ENCODE peak calls at places on chromosomes 3 and 15, in seven cellular contexts. One of them, this sample, is unnamed.

GRCh38 chr15:80693682-80694623 is 1.2 kb upstream of the ABHD17C start:
- DNase-seq in kidney: no peak
- DNase-seq in AG10803: no peak
- DNase-seq in upper lobe of left lung: no peak
- DNase-seq in sigmoid colon: no peak
- DNase-seq in lower lobe of right lung: no peak
- DNase-seq in cardiac fibroblast: no peak
- DNase-seq in this sample: peak

GRCh38 chr3:141367038-141367730 is 1.1 kb upstream of the ZBTB38 start:
- DNase-seq in kidney: no peak
- DNase-seq in AG10803: peak
- DNase-seq in upper lobe of left lung: no peak
- DNase-seq in sigmoid colon: peak
- DNase-seq in lower lobe of right lung: no peak
- DNase-seq in cardiac fibroblast: peak
- DNase-seq in this sample: peak

GRCh38 chr3:42298259-42298658 is 32.3 kb upstream of the CCK start:
- DNase-seq in kidney: no peak
- DNase-seq in AG10803: no peak
- DNase-seq in upper lobe of left lung: no peak
- DNase-seq in sigmoid colon: no peak
- DNase-seq in lower lobe of right lung: no peak
- DNase-seq in cardiac fibroblast: no peak
- DNase-seq in this sample: no peak

GRCh38 chr15:59594493-59594942 is 17.1 kb upstream of the GCNT3 start:
- DNase-seq in kidney: no peak
- DNase-seq in AG10803: peak
- DNase-seq in upper lobe of left lung: peak
- DNase-seq in sigmoid colon: no peak
- DNase-seq in lower lobe of right lung: no peak
- DNase-seq in cardiac fibroblast: peak
- DNase-seq in this sample: peak

GRCh38 chr15:69081310-69082004 is 67.0 kb downstream of the NOX5 start:
- DNase-seq in kidney: peak
- DNase-seq in AG10803: peak
- DNase-seq in upper lobe of left lung: no peak
- DNase-seq in sigmoid colon: peak
- DNase-seq in lower lobe of right lung: no peak
- DNase-seq in cardiac fibroblast: peak
- DNase-seq in this sample: peak

GRCh38 chr15:71230303-71230702 is 115.0 kb downstream of the THSD4 start:
- DNase-seq in kidney: no peak
- DNase-seq in AG10803: no peak
- DNase-seq in upper lobe of left lung: no peak
- DNase-seq in sigmoid colon: no peak
- DNase-seq in lower lobe of right lung: no peak
- DNase-seq in cardiac fibroblast: no peak
- DNase-seq in this sample: no peak

GRCh38 chr3:189142527-189142926 is 29.2 kb upstream of the TPRG1 start:
- DNase-seq in kidney: no peak
- DNase-seq in AG10803: no peak
- DNase-seq in upper lobe of left lung: no peak
- DNase-seq in sigmoid colon: no peak
- DNase-seq in lower lobe of right lung: no peak
- DNase-seq in cardiac fibroblast: no peak
- DNase-seq in this sample: no peak

GRCh38 chr15:54388746-54389145 is 410.5 kb downstream of the UNC13C start:
- DNase-seq in kidney: no peak
- DNase-seq in AG10803: no peak
- DNase-seq in upper lobe of left lung: no peak
- DNase-seq in sigmoid colon: no peak
- DNase-seq in lower lobe of right lung: no peak
- DNase-seq in cardiac fibroblast: no peak
- DNase-seq in this sample: no peak

GRCh38 chr3:42256135-42256819 is 9.7 kb downstream of the CCK start:
- DNase-seq in kidney: no peak
- DNase-seq in AG10803: peak
- DNase-seq in upper lobe of left lung: no peak
- DNase-seq in sigmoid colon: no peak
- DNase-seq in lower lobe of right lung: no peak
- DNase-seq in cardiac fibroblast: no peak
- DNase-seq in this sample: peak

GRCh38 chr3:81242871-81243270 is 518.6 kb downstream of the GBE1 start:
- DNase-seq in kidney: no peak
- DNase-seq in AG10803: peak
- DNase-seq in upper lobe of left lung: no peak
- DNase-seq in sigmoid colon: no peak
- DNase-seq in lower lobe of right lung: no peak
- DNase-seq in cardiac fibroblast: peak
- DNase-seq in this sample: peak

DNA sequence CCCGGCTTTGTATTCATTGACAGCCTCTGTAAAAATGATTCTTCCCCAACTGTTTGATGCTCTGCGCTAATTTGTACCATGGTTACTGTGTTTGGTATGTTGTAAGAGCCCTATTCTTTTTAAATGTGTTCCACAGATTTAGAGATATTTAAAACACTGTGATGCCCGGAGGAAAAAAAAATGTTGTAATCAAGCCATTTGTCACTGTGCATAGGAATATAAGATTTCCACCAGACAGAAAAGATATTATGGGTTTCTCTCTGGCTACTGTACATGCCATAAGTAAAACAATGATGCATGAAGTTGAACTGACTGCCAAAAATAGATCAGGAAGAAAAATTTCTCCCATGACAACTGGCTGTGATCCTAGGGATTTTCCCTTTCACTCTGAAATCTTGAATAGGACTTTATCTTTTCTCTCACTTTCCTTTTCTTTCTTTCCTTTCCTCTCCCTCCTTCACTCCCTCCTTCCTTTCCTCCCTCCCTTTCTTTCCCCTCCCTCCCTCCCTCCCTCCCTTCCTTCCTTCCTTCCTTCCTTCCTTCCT is 254.7 kb upstream of the TBL1XR1 start:
- DNase-seq in kidney: no peak
- DNase-seq in AG10803: peak
- DNase-seq in upper lobe of left lung: no peak
- DNase-seq in sigmoid colon: no peak
- DNase-seq in lower lobe of right lung: no peak
- DNase-seq in cardiac fibroblast: peak
- DNase-seq in this sample: peak
- TF ChIP-seq CTCF in kidney: no peak
- TF ChIP-seq CTCF in AG10803: no peak
- TF ChIP-seq CTCF in upper lobe of left lung: no peak
- TF ChIP-seq CTCF in sigmoid colon: no peak
- TF ChIP-seq CTCF in lower lobe of right lung: no peak
- TF ChIP-seq CTCF in cardiac fibroblast: no peak
- TF ChIP-seq CTCF in this sample: no peak

GRCh38 chr15:74270854-74271520 is 34.9 kb downstream of the CCDC33 start:
- DNase-seq in kidney: peak
- DNase-seq in AG10803: no peak
- DNase-seq in upper lobe of left lung: no peak
- DNase-seq in sigmoid colon: no peak
- DNase-seq in lower lobe of right lung: no peak
- DNase-seq in cardiac fibroblast: no peak
- DNase-seq in this sample: no peak
- H3K4me3 ChIP-seq in kidney: no peak
- H3K4me3 ChIP-seq in AG10803: no peak
- H3K4me3 ChIP-seq in upper lobe of left lung: no peak
- H3K4me3 ChIP-seq in sigmoid colon: no peak
- H3K4me3 ChIP-seq in lower lobe of right lung: no peak
- H3K4me3 ChIP-seq in cardiac fibroblast: no peak
- H3K4me3 ChIP-seq in this sample: no peak

GRCh38 chr3:13507791-13508339 is 27.8 kb downstream of the HDAC11 start:
- DNase-seq in kidney: peak
- DNase-seq in AG10803: peak
- DNase-seq in upper lobe of left lung: no peak
- DNase-seq in sigmoid colon: no peak
- DNase-seq in lower lobe of right lung: peak
- DNase-seq in cardiac fibroblast: peak
- DNase-seq in this sample: no peak

GRCh38 chr3:13506680-13507079 is 26.6 kb downstream of the HDAC11 start:
- DNase-seq in kidney: peak
- DNase-seq in AG10803: no peak
- DNase-seq in upper lobe of left lung: no peak
- DNase-seq in sigmoid colon: no peak
- DNase-seq in lower lobe of right lung: peak
- DNase-seq in cardiac fibroblast: no peak
- DNase-seq in this sample: no peak

GRCh38 chr3:13508496-13508895 is 28.4 kb downstream of the HDAC11 start:
- DNase-seq in kidney: peak
- DNase-seq in AG10803: no peak
- DNase-seq in upper lobe of left lung: no peak
- DNase-seq in sigmoid colon: no peak
- DNase-seq in lower lobe of right lung: peak
- DNase-seq in cardiac fibroblast: no peak
- DNase-seq in this sample: no peak

GRCh38 chr3:13506239-13506638 is 26.1 kb downstream of the HDAC11 start:
- DNase-seq in kidney: no peak
- DNase-seq in AG10803: no peak
- DNase-seq in upper lobe of left lung: no peak
- DNase-seq in sigmoid colon: no peak
- DNase-seq in lower lobe of right lung: no peak
- DNase-seq in cardiac fibroblast: no peak
- DNase-seq in this sample: no peak

DNA sequence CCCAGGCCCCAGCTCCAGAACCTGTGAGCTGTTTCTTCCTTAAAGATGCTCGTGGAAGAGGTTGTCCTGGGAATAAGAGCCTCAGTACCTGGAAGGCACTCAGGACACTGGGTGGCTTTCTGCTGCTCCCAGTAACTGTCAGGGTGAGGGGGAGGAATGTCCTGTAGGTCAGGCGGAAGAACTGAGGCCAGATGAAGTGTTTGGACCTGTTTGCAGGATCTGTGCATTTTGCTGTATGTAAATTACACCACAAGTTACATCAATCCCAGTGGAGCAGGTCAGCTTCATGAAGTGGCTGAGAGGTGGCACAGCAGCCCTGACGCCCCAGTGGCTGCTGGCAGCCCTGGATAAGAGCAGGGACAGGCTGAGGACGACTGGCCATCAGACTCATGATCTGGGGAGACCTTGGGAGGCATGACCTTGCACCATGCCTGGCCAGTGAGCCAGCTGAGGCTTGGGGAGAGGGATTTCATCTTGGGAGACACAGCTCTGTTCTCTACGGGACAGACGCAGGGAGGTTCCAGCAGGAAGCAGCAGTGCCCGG is 27.2 kb downstream of the HDAC11 start:
- DNase-seq in kidney: no peak
- DNase-seq in AG10803: no peak
- DNase-seq in upper lobe of left lung: no peak
- DNase-seq in sigmoid colon: no peak
- DNase-seq in lower lobe of right lung: no peak
- DNase-seq in cardiac fibroblast: no peak
- DNase-seq in this sample: no peak
- TF ChIP-seq CTCF in kidney: no peak
- TF ChIP-seq CTCF in AG10803: no peak
- TF ChIP-seq CTCF in upper lobe of left lung: no peak
- TF ChIP-seq CTCF in sigmoid colon: no peak
- TF ChIP-seq CTCF in lower lobe of right lung: no peak
- TF ChIP-seq CTCF in cardiac fibroblast: no peak
- TF ChIP-seq CTCF in this sample: no peak

GRCh38 chr3:101852983-101853382 is 3.7 kb downstream of the NFKBIZ start:
- DNase-seq in kidney: no peak
- DNase-seq in AG10803: no peak
- DNase-seq in upper lobe of left lung: no peak
- DNase-seq in sigmoid colon: no peak
- DNase-seq in lower lobe of right lung: no peak
- DNase-seq in cardiac fibroblast: no peak
- DNase-seq in this sample: no peak
- H3K4me3 ChIP-seq in kidney: no peak
- H3K4me3 ChIP-seq in AG10803: no peak
- H3K4me3 ChIP-seq in upper lobe of left lung: no peak
- H3K4me3 ChIP-seq in sigmoid colon: peak
- H3K4me3 ChIP-seq in lower lobe of right lung: peak
- H3K4me3 ChIP-seq in cardiac fibroblast: no peak
- H3K4me3 ChIP-seq in this sample: no peak

GRCh38 chr15:93418566-93418965 is 329.6 kb upstream of the RGMA start:
- DNase-seq in kidney: no peak
- DNase-seq in AG10803: no peak
- DNase-seq in upper lobe of left lung: no peak
- DNase-seq in sigmoid colon: no peak
- DNase-seq in lower lobe of right lung: no peak
- DNase-seq in cardiac fibroblast: no peak
- DNase-seq in this sample: no peak
- TF ChIP-seq CTCF in kidney: no peak
- TF ChIP-seq CTCF in AG10803: no peak
- TF ChIP-seq CTCF in upper lobe of left lung: no peak
- TF ChIP-seq CTCF in sigmoid colon: no peak
- TF ChIP-seq CTCF in lower lobe of right lung: no peak
- TF ChIP-seq CTCF in cardiac fibroblast: no peak
- TF ChIP-seq CTCF in this sample: no peak

This sample was measured in fibroblast of mammary gland.